ENCODE peak calls at places on chromosomes 4 and X, in eight cellular contexts. B, O, J, A, U, W, P and G are unnamed samples.

GRCh38 chr4:8365353-8365752 is 75.2 kb downstream of the ACOX3 start:
- DNase-seq in O (no peak), U (no peak), W (no peak), J (no peak), B (peak), A (no peak), P (no peak), G (no peak)

GRCh38 chr4:27088491-27088890 is 227.8 kb downstream of the STIM2 start:
- DNase-seq in B (no peak), U (no peak), A (no peak), J (no peak), W (no peak), P (no peak), O (no peak), G (no peak)

GRCh38 chr4:53555111-53555510 is 36.2 kb downstream of the LNX1 start:
- DNase-seq in P (no peak), J (no peak), U (no peak), O (no peak), W (no peak), A (no peak), B (no peak), G (no peak)

GRCh38 chr4:112515278-112516075 is 503 bp downstream of the NEUROG2 start:
- DNase-seq in U (peak), P (peak), B (no peak), A (no peak), J (peak), O (peak), W (no peak), G (no peak)

GRCh38 chr4:7282094-7282370 is 89.7 kb downstream of the SORCS2 start:
- DNase-seq in B (no peak), U (no peak), W (no peak), A (no peak), O (no peak), P (no peak), J (no peak), G (no peak)

GRCh38 chrX:15789979-15790765 is at the start of gene ZRSR2:
- DNase-seq in U (peak), P (peak), O (peak), B (peak), W (peak), A (peak), J (peak), G (no peak)

GRCh38 chrX:3576886-3577516 is 136.4 kb downstream of the PRKX start:
- DNase-seq in B (no peak), O (no peak), P (no peak), W (no peak), J (no peak), A (peak), U (no peak), G (no peak)

GRCh38 chrX:80572636-80573035 is 152.4 kb downstream of the TENT5D start:
- DNase-seq in A (no peak), O (no peak), P (no peak), J (no peak), B (no peak), W (no peak), U (no peak), G (no peak)

GRCh38 chr4:98838977-98839618 is 89.8 kb downstream of the EIF4E start:
- DNase-seq in O (no peak), W (no peak), U (no peak), J (no peak), A (no peak), B (no peak), P (no peak), G (peak)

GRCh38 chr4:113447061-113447460 is 314.5 kb downstream of the CAMK2D start:
- DNase-seq in P (no peak), W (no peak), A (no peak), O (no peak), B (no peak), J (no peak), U (no peak), G (no peak)

GRCh38 chr4:150402968-150403367 is 179.0 kb upstream of the MAB21L2 start:
- DNase-seq in U (no peak), A (no peak), O (no peak), W (no peak), P (no peak), J (peak), B (no peak), G (no peak)

GRCh38 chr4:89212666-89213381 is 94.8 kb downstream of the GPRIN3 start:
- DNase-seq in U (no peak), W (no peak), O (no peak), A (no peak), B (no peak), P (no peak), J (no peak), G (no peak)

GRCh38 chr4:3688018-3688998 is 77.9 kb upstream of the ADRA2C start:
- DNase-seq in U (no peak), B (peak), O (peak), P (no peak), J (no peak), A (no peak), W (no peak), G (no peak)

GRCh38 chr4:76282941-76283689 is 23.4 kb upstream of the STBD1 start:
- DNase-seq in A (no peak), U (no peak), O (no peak), W (no peak), P (no peak), J (no peak), B (no peak), G (no peak)

GRCh38 chr4:20512980-20513379 is 187.3 kb upstream of the PACRGL start:
- DNase-seq in P (no peak), B (no peak), O (no peak), A (no peak), W (no peak), U (no peak), J (no peak), G (no peak)

GRCh38 chr4:2482693-2483092 is 13.8 kb downstream of the RNF4 start:
- DNase-seq in J (no peak), O (no peak), B (no peak), P (no peak), W (no peak), A (no peak), U (peak), G (no peak)

GRCh38 chr4:2962614-2963184 is 507 bp downstream of the NOP14 start:
- DNase-seq in O (peak), W (no peak), U (peak), A (no peak), B (no peak), P (no peak), J (peak), G (no peak)

GRCh38 chrX:39652336-39652735 is 445.4 kb downstream of the BCOR start:
- DNase-seq in P (no peak), J (no peak), B (no peak), A (no peak), O (peak), U (peak), W (peak), G (no peak)

GRCh38 chr4:60683953-60684352 is 516.2 kb upstream of the ADGRL3 start:
- DNase-seq in J (no peak), W (no peak), A (no peak), B (no peak), O (no peak), P (no peak), U (no peak), G (no peak)

GRCh38 chr4:166293551-166293950 is 420.5 kb downstream of the TLL1 start:
- DNase-seq in B (no peak), U (no peak), A (no peak), P (no peak), J (no peak), O (no peak), W (no peak), G (no peak)

GRCh38 chr4:123042095-123042494 is 119.7 kb upstream of the NUDT6 start:
- DNase-seq in P (no peak), O (no peak), U (no peak), W (no peak), J (no peak), B (no peak), A (no peak), G (no peak)

GRCh38 chrX:130771230-130771629 is 131.8 kb downstream of the ENOX2 start:
- DNase-seq in W (no peak), O (no peak), J (no peak), P (no peak), U (no peak), A (no peak), B (no peak), G (no peak)

GRCh38 chrX:150906694-150907093 is 8.2 kb upstream of the CD99L2 start:
- DNase-seq in B (no peak), O (no peak), W (no peak), A (no peak), U (no peak), P (no peak), J (no peak), G (no peak)

GRCh38 chrX:150905293-150905692 is 6.8 kb upstream of the CD99L2 start:
- DNase-seq in P (no peak), B (no peak), W (no peak), A (no peak), O (no peak), J (no peak), U (no peak), G (no peak)

GRCh38 chrX:150902434-150903109 is 4.1 kb upstream of the CD99L2 start:
- DNase-seq in U (no peak), B (no peak), P (no peak), W (no peak), O (peak), A (no peak), J (no peak), G (no peak)

GRCh38 chrX:150899191-150899757 is 806 bp upstream of the CD99L2 start:
- DNase-seq in U (peak), W (peak), O (peak), B (no peak), J (peak), P (peak), A (no peak), G (no peak)

DNA sequence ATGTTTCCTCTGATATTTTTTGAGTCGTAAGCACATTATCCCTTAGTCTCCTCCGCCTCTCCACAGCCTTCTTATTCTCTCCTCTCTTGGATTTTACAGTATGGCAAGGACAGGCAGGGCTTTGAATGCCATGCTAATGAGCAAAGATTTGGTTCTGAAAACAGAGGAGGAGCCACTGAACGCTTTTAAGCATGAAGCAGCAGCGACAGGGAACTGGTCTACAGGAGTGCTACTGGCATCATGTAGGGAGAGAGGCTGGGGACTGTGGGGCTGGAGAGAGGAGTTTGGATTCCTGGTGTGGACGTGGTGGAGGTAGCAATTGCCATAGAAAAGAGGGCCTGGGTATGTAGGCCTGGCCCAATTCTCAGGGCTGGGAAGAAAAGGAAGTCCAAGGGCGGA is 4.6 kb upstream of the CD99L2 start:
- DNase-seq in B (no peak), A (no peak), J (no peak), P (no peak), W (no peak), U (no peak), O (peak), G (no peak)
- TF ChIP-seq CTCF in B (no peak), A (no peak), J (no peak), P (no peak), W (no peak), U (no peak), O (no peak), G (no peak)

GRCh38 chr4:25030283-25031076 is at the start of gene LGI2:
- DNase-seq in W (no peak), B (no peak), J (peak), U (peak), P (no peak), O (peak), A (no peak), G (no peak)

GRCh38 chr4:25029479-25030282 is 1.1 kb downstream of the LGI2 start:
- DNase-seq in W (no peak), B (no peak), U (peak), O (no peak), P (no peak), J (no peak), A (no peak), G (no peak)

GRCh38 chr4:25031077-25031606 is 396 bp upstream of the LGI2 start:
- DNase-seq in A (no peak), W (peak), O (peak), J (peak), P (no peak), B (no peak), U (peak), G (no peak)

GRCh38 chr4:25032126-25032525 is 1.4 kb upstream of the LGI2 start:
- DNase-seq in W (peak), A (no peak), O (no peak), P (no peak), U (no peak), J (no peak), B (no peak), G (no peak)
- TF ChIP-seq CTCF in W (no peak), A (no peak), O (no peak), P (no peak), U (no peak), J (peak), B (no peak), G (no peak)

DNA sequence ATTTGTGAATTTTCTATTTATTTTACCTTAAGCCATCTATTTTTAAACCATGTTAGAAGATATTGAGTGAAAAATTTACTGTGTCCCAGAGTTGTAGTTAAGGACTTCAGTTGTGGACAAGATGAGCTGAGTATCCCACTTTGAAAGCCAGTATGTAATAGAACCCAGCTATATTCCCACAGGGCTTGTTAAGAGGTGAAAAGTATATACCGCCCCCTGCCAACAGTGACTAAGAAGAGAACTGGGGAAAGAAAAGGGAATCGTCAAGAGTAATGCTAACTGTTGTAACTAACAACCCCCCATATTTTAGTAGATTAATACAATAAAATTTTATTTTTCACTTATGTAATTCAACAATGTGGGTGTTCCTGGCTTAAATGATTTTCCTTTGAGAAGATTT is 250.3 kb upstream of the GIMD1 start:
- DNase-seq in B (no peak), O (no peak), P (no peak), U (no peak), W (no peak), A (no peak), J (no peak), G (no peak)
- TF ChIP-seq CTCF in B (peak), O (no peak), P (no peak), U (no peak), W (no peak), A (no peak), J (no peak), G (peak)

DNA sequence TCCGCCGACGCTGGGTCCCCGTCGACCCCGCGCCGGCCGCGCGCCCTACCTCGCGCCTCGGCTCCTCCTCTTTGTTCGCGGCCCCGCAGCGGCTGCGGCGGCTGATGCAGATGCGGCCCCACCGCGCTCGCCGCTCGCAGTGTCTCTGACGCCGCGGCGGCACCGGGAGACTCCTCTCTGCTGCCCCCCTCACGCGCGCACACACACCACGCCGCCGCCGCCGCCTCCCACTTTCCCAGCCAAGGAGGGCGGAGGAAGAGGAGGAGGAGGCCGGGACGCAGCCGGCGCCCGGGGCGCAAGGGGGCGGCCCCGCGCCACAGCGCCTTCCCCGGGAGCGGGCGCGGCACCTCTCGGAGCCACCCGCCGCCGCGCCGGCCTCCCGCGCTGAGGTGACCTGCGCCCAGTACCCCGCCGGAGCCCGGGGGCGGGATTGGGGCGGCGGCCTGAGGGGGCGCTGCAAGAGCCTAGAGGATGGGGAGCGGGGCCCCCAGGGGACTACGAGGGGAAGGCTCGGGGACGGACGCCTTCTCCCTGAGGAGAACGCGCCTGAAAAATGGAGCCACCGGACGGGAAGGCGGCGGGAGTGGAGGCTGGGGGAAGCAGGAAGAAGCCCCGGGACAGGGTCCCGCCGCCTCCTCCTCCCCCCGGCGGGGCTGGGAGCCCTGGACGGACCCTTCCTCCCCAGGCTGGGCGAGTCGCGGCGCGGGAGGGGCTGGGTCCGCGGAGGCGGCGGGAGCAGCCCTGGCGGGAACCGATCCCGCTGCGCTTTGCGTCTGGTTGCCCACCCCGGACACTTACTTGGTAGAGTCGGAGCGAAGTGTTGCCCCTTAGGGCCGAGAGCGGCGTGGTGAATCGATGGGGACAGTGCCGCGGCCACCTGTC is at the start of gene SH3RF1:
- DNase-seq in W (peak), J (peak), A (peak), O (peak), B (peak), U (peak), P (no peak), G (no peak)
- TF ChIP-seq CTCF in W (peak), J (peak), A (no peak), O (peak), B (peak), U (peak), P (no peak), G (no peak)

GRCh38 chrX:42615161-42615563 is 162.8 kb downstream of the PPP1R2C start:
- DNase-seq in U (no peak), P (peak), J (no peak), W (no peak), B (no peak), O (peak), A (no peak), G (no peak)
- TF ChIP-seq CTCF in U (peak), P (no peak), J (no peak), W (no peak), B (no peak), O (no peak), A (peak), G (peak)

GRCh38 chrX:106401965-106402559 is 209.7 kb upstream of the RADX start:
- DNase-seq in A (no peak), U (no peak), J (peak), O (no peak), W (no peak), P (no peak), B (no peak), G (no peak)

GRCh38 chrX:106404512-106404911 is 207.3 kb upstream of the RADX start:
- DNase-seq in W (no peak), J (no peak), P (no peak), A (no peak), B (no peak), U (no peak), O (peak), G (no peak)
- TF ChIP-seq CTCF in W (no peak), J (peak), P (no peak), A (no peak), B (peak), U (no peak), O (no peak), G (peak)

DNA sequence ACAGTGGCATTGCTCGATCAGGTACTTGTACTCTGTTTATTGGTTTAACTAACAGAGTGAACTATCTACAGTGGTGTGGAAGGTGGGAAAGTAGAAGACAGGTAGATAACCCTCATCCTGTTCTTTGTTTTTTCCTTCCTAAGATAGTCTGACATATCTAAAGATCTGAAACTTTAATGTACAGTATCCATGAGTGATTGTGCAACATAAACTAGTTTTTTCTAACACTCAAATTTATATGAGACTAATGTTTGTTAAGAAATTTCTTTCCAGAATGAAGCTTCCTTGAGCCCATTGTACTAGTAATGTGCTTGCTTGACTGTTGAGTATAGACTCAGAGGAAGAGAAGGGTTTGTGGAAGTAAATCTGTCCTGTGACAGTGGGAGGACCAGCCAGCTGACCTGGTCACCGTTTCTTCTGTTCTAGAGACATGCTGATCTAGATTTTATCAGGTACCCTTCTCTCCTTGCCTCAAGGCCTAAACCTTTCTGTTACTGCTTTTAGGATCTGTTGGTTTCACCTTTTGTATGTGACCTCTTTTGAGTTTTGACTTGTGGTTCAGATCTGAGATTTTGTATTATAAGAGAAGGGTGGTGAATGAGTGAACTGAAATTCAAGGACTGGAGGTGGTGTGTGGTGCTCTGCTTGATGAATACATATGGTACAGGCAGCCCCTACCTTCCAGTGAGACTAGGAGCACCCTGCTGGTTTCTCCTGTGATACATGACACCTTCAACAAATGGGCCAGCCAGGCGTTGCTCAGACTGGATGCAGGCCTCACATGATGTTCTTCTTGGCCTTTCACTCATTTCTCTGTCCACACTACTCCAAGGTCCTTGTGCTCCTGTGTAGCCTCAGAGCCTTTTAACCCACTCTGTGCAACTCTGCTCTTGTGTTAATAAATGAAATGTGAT is 66.9 kb downstream of the FNIP2 start:
- DNase-seq in J (no peak), U (no peak), O (peak), A (no peak), B (no peak), W (no peak), P (no peak), G (no peak)
- TF ChIP-seq CTCF in J (no peak), U (no peak), O (no peak), A (no peak), B (no peak), W (no peak), P (no peak), G (no peak)

GRCh38 chr4:126405369-126405982 is 1090.7 kb downstream of the FAT4 start:
- DNase-seq in B (peak), A (peak), O (no peak), P (no peak), J (peak), W (no peak), U (peak), G (no peak)
- TF ChIP-seq CTCF in B (peak), A (peak), O (peak), P (no peak), J (peak), W (no peak), U (peak), G (peak)

GRCh38 chr4:100062921-100063320 is 112.8 kb upstream of the H2AZ1 start:
- DNase-seq in J (no peak), W (no peak), B (no peak), A (no peak), P (no peak), O (no peak), U (no peak), G (no peak)

GRCh38 chr4:100063355-100063754 is 113.3 kb upstream of the H2AZ1 start:
- DNase-seq in W (no peak), A (no peak), O (no peak), B (no peak), P (no peak), J (no peak), U (no peak), G (no peak)

GRCh38 chr4:100059467-100059866 is 109.4 kb upstream of the H2AZ1 start:
- DNase-seq in A (no peak), U (no peak), O (no peak), P (no peak), W (no peak), J (no peak), B (no peak), G (no peak)

GRCh38 chr4:100061835-100062234 is 111.8 kb upstream of the H2AZ1 start:
- DNase-seq in B (no peak), O (no peak), A (no peak), P (no peak), W (no peak), J (no peak), U (no peak), G (no peak)

GRCh38 chr4:100060765-100061416 is 110.8 kb upstream of the H2AZ1 start:
- DNase-seq in A (no peak), P (no peak), O (no peak), B (no peak), U (peak), J (no peak), W (no peak), G (no peak)
- TF ChIP-seq CTCF in A (no peak), P (no peak), O (no peak), B (no peak), U (no peak), J (no peak), W (no peak), G (no peak)